ENCODE peak calls at places on chromosomes 12 and 14, in five cellular contexts. U, I, T, P and G are unnamed samples.

GRCh38 chr12:26135010-26135420 is 10.2 kb upstream of the BHLHE41 start:
- DNase-seq in U (no peak), I (no peak), T (no peak), P (no peak), G (no peak)

GRCh38 chr12:24083787-24084186 is 134.3 kb upstream of the SOX5 start:
- DNase-seq in U (no peak), I (no peak), T (no peak), P (no peak), G (no peak)

GRCh38 chr12:76259660-76260389 is 88.4 kb downstream of the BBS10 start:
- DNase-seq in U (no peak), I (peak; percentile 94), T (no peak), P (no peak), G (no peak)

GRCh38 chr12:125188912-125189881 is 124.0 kb downstream of the AACS start:
- DNase-seq in U (no peak), I (no peak), T (no peak), P (no peak), G (no peak)

GRCh38 chr14:73239463-73240241 is 2.3 kb downstream of the PAPLN start:
- DNase-seq in U (no peak), I (peak; percentile 49), T (peak; percentile 34), P (no peak), G (no peak)

GRCh38 chr14:100426331-100426730 is 103.2 kb downstream of the SLC25A47 start:
- DNase-seq in U (no peak), I (no peak), T (no peak), P (no peak), G (no peak)

GRCh38 chr12:24742378-24742777 is 206.5 kb downstream of the BCAT1 start:
- DNase-seq in U (no peak), I (no peak), T (no peak), P (no peak), G (no peak)

GRCh38 chr12:90499793-90500192 is 455.2 kb downstream of the CCER1 start:
- DNase-seq in U (no peak), I (no peak), T (no peak), P (no peak), G (no peak)

GRCh38 chr12:50750366-50750765 is 13.5 kb upstream of the ATF1 start:
- DNase-seq in U (no peak), I (no peak), T (no peak), P (no peak), G (no peak)